ENCODE peak calls at places on chromosomes 7 and 10, in six cellular contexts. S, Z, M, K, F and V are unnamed samples.
A peak's percentile ranks its signal among the peaks of the same experiment; 100 is the strongest.

GRCh38 chr7:151764056-151764920 is 112.6 kb downstream of the PRKAG2 start:
- DNase-seq in K (no peak), F (no peak), M (no peak), Z (no peak), S (no peak), V (no peak)

GRCh38 chr7:43463401-43463980 is 119.4 kb upstream of the STK17A start:
- DNase-seq in Z (no peak), M (no peak), F (no peak), S (no peak), K (no peak), V (no peak)

GRCh38 chr7:80284848-80285247 is 150.2 kb downstream of the GNAI1 start:
- DNase-seq in M (no peak), Z (no peak), F (no peak), S (no peak), K (no peak), V (no peak)

GRCh38 chr10:21243748-21244257 is 281.7 kb downstream of the SKIDA1 start:
- DNase-seq in Z (no peak), F (no peak), M (no peak), S (no peak), K (no peak), V (no peak)

GRCh38 chr10:96133135-96133534 is 3.0 kb downstream of the ZNF518A start:
- DNase-seq in K (no peak), S (no peak), M (no peak), Z (no peak), F (no peak), V (no peak)

GRCh38 chr7:46786221-46786951 is 795.5 kb downstream of the TNS3 start:
- DNase-seq in S (no peak), M (no peak), Z (no peak), F (no peak), K (no peak), V (no peak)

GRCh38 chr7:17233643-17234397 is 64.6 kb upstream of the AHR start:
- DNase-seq in S (no peak), M (no peak), K (no peak), F (no peak), Z (no peak), V (no peak)

GRCh38 chr7:118264836-118265235 is 40.3 kb downstream of the ANKRD7 start:
- DNase-seq in K (no peak), S (no peak), Z (no peak), M (no peak), F (no peak), V (no peak)

GRCh38 chr7:33547880-33548279 is 357.5 kb upstream of the BMPER start:
- DNase-seq in M (no peak), K (no peak), S (no peak), F (no peak), Z (no peak), V (no peak)

GRCh38 chr10:45006631-45007030 is 5.9 kb downstream of the ZNF22 start:
- DNase-seq in M (no peak), Z (no peak), S (no peak), F (no peak), K (no peak), V (no peak)

GRCh38 chr10:133439517-133440461 is 14.0 kb upstream of the SCART1 start:
- DNase-seq in S (no peak), F (peak; percentile 25), K (no peak), M (no peak), Z (no peak), V (peak; percentile 7)

GRCh38 chr7:1898628-1899185 is 228.6 kb downstream of the ELFN1 start:
- DNase-seq in K (no peak), F (no peak), Z (no peak), M (no peak), S (no peak), V (no peak)

GRCh38 chr10:72002354-72003295 is 38.4 kb downstream of the CHST3 start:
- DNase-seq in M (no peak), S (no peak), K (no peak), Z (no peak), F (no peak), V (no peak)

GRCh38 chr10:49678827-49679479 is 498 bp upstream of the C10orf53 start:
- DNase-seq in K (no peak), F (no peak), Z (no peak), S (no peak), M (no peak), V (no peak)

GRCh38 chr7:120959929-120960484 is 9.4 kb downstream of the ING3 start:
- DNase-seq in K (no peak), S (peak; percentile 26), Z (no peak), F (no peak), M (no peak), V (no peak)

GRCh38 chr7:74364061-74364460 is 74.9 kb downstream of the CLIP2 start:
- DNase-seq in S (peak; percentile 59), K (no peak), Z (no peak), M (no peak), F (no peak), V (peak; percentile 32)
- TF ChIP-seq CTCF in S (peak; percentile 50), K (no peak), Z (no peak), M (no peak), F (no peak), V (peak; percentile 57)

GRCh38 chr7:35036361-35037171 is 719 bp downstream of the DPY19L1 start:
- DNase-seq in M (peak; percentile 68), F (peak; percentile 58), K (peak; percentile 4), Z (peak; percentile 74), S (peak; percentile 64), V (peak; percentile 62)
- H3K27ac ChIP-seq in M (peak overlapping the region; percentile 86), F (peak overlapping the region; percentile 95), K (peak overlapping the region; percentile 82), Z (peak overlapping the region; percentile 98), S (no peak overlapping the region), V (peak overlapping the region; percentile 86)

GRCh38 chr10:77700086-77700485 is 62.5 kb upstream of the KCNMA1 start:
- DNase-seq in M (no peak), K (no peak), S (no peak), F (no peak), Z (no peak), V (no peak)
- H3K27me3 ChIP-seq in M (peaks cover 5% of the 10 kb centered on the region), K (no peaks in the 10 kb centered on the region), S (no peaks in the 10 kb centered on the region), F (peaks cover 2% of the 10 kb centered on the region), Z (no peaks in the 10 kb centered on the region), V (no peaks in the 10 kb centered on the region)

GRCh38 chr10:75314570-75314969 is 78.8 kb upstream of the COMTD1 start:
- DNase-seq in Z (no peak), M (no peak), S (no peak), K (no peak), F (no peak), V (no peak)

DNA sequence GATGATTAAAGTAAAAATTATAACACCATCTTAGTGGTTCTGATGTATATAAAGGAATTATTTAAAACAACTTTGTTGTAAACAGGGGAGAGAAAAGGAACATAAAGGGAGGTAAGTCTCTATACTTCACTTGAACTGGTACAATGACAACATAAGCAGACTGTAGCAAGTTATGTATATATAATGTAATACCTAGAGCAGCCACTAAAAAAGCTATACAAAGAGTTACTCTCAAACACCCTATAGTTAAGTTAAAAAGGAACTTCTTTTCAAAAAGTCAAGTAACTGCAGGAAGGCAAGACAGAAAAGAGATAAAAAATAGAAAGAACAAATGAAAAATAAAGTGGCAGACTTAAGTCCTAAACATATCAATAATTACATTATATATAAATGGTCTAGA is 82.3 kb downstream of the ZNF503 start:
- DNase-seq in F (no peak), M (no peak), Z (no peak), K (no peak), S (no peak), V (no peak)
- TF ChIP-seq CTCF in F (no peak), M (no peak), Z (no peak), K (no peak), S (peak; percentile 18), V (no peak)

GRCh38 chr10:97708167-97708566 is 5.4 kb upstream of the MARVELD1 start:
- DNase-seq in K (no peak), Z (no peak), M (no peak), F (no peak), S (no peak), V (no peak)

GRCh38 chr10:97707134-97707861 is 6.2 kb upstream of the MARVELD1 start:
- DNase-seq in K (no peak), F (no peak), Z (no peak), M (no peak), S (no peak), V (no peak)

GRCh38 chr10:97711640-97712267 is 1.8 kb upstream of the MARVELD1 start:
- DNase-seq in K (no peak), S (no peak), F (no peak), Z (no peak), M (no peak), V (no peak)

GRCh38 chr10:97709746-97710078 is 3.8 kb upstream of the MARVELD1 start:
- DNase-seq in M (no peak), Z (no peak), S (no peak), F (no peak), K (no peak), V (no peak)

DNA sequence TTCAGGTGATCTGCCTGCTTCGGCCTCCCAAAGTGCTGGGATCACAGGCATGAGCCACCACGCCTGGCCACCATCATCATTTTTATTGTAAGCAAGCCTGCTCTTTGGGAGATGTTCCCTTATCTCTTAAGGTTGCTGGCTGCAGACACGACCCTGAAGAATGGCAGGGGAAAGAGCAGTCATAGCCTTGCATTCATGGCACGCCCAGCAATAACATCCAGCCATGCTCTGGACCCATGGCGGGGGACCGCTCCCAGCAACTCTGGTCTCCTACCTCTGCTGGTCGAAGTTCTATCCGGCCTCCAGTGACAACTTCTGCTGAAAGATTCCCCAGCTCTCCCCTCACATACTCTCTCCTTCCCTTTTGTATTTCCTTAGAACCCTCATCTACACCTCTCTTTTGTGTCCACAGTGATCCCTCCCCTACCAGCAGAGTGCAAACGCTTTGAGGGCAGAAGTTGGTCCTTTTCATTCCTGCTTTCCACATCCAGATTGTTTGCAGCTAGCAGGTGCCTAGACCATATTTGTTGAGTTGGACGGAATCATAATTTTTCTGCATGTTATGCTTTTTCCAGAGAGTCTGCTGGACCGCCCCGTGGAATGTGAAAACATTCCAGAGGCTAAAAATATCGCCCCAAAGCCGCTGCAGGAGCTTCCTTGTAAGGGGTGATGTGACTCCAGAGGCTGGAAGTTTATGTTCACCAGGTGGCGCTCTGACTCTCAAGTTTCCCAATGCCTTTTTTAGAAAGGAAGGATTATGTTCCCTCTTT is 4.4 kb upstream of the MARVELD1 start:
- DNase-seq in M (peak; percentile 49), S (peak; percentile 70), Z (peak; percentile 72), F (peak; percentile 66), K (no peak), V (peak; percentile 56)
- H3K27ac ChIP-seq in M (no peak overlapping the region), S (no peak overlapping the region), Z (no peak overlapping the region), F (no peak overlapping the region), K (peak overlapping the region; percentile 67), V (no peak overlapping the region)

DNA sequence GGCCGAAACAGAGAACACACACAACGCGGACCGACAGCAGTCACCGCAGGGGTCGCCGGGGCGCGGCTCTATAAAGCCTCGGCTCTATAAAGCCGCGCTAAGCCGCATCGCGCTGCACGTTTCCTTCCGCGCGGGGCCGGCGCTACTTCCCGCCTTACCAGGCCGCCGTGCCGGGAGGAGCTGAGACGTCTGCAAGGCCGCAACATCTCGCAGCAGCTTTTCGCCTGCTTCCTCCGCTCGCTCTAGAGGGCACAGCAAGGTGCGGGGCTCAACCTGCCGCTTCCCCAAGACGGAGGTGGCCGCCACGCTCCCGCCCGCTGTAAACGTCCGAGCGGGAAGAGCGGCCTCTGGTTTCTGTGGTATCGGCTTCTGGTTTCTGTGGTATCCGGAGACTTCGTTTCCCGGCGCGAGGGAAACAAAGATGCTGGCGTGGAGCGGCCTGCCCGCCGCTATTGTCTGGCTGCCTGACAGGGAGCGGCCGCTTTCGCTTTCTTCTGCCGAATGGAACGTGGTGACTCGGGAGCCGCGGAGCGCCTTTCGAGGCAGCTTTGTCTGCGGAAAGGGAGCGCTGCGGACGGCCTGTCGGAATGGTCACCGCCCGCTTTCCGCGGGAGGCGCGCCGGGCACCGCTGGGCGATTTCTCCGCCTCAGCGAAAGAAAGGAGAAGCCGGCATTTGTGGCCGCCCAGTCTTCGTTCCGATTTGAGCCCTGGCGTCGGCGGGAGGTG is 91.8 kb downstream of the SPAG6 start:
- DNase-seq in K (peak; percentile 63), M (peak; percentile 93), S (peak; percentile 89), F (peak; percentile 92), Z (peak; percentile 91), V (no peak)
- H3K27me3 ChIP-seq in K (no peaks in the 10 kb centered on the region), M (no peaks in the 10 kb centered on the region), S (peaks cover 31% of the 10 kb centered on the region), F (no peaks in the 10 kb centered on the region), Z (no peaks in the 10 kb centered on the region), V (no peaks in the 10 kb centered on the region)

GRCh38 chr10:70348228-70348850 is 34.1 kb downstream of the LRRC20 start:
- DNase-seq in Z (peak; percentile 39), K (no peak), M (peak; percentile 40), S (peak; percentile 47), F (no peak), V (peak; percentile 58)
- TF ChIP-seq CTCF in Z (peak; percentile 28), K (no peak), M (peak; percentile 54), S (peak; percentile 78), F (peak; percentile 21), V (peak; percentile 77)